ENCODE peak calls at places on chromosomes 5 and 9, in four cellular contexts. H is left ventricle myocardium inferior, J is A673, X is hepatocyte. D is an unnamed sample.

GRCh38 chr5:111800351-111800750 is 43.4 kb upstream of the NREP start:
- DNase-seq in X (no peak), H (no peak), J (no peak), D (no peak)

GRCh38 chr9:93121316-93122241 is 12.5 kb downstream of the NINJ1 start:
- DNase-seq in H (peak; percentile 13), J (no peak), X (no peak), D (peak; percentile 7)

GRCh38 chr5:134649163-134649916 is 755 bp downstream of the SEC24A start:
- DNase-seq in H (no peak), X (peak; percentile 41), J (no peak), D (no peak)

GRCh38 chr9:22238809-22239684 is 207.6 kb upstream of the DMRTA1 start:
- DNase-seq in X (peak; percentile 53), H (no peak), J (no peak), D (no peak)

GRCh38 chr9:90998573-90998972 is 197.0 kb downstream of the SYK start:
- DNase-seq in H (no peak), J (no peak), X (no peak), D (no peak)

GRCh38 chr9:104682642-104683041 is 11.7 kb upstream of the OR13D1 start:
- DNase-seq in J (peak; percentile 67), X (peak; percentile 61), H (no peak), D (no peak)

GRCh38 chr5:167943353-167943752 is 348.1 kb upstream of the WWC1 start:
- DNase-seq in H (no peak), J (no peak), X (no peak), D (no peak)

GRCh38 chr9:90783552-90783951 is 18.1 kb upstream of the SYK start:
- DNase-seq in J (no peak), H (no peak), X (no peak), D (no peak)

GRCh38 chr9:126336350-126337335 is 10.0 kb downstream of the MVB12B start:
- DNase-seq in X (no peak), H (no peak), J (no peak), D (no peak)

GRCh38 chr5:135508496-135509005 is 27.2 kb downstream of the NEUROG1 start:
- DNase-seq in J (no peak), X (no peak), H (no peak), D (no peak)

GRCh38 chr9:6184749-6185645 is 30.6 kb upstream of the IL33 start:
- DNase-seq in H (peak; percentile 22), X (peak; percentile 19), J (no peak), D (no peak)

GRCh38 chr9:123358181-123358894 is 2.3 kb downstream of the CRB2 start:
- DNase-seq in J (no peak), X (no peak), H (no peak), D (no peak)

GRCh38 chr5:132764051-132764450 is 13.0 kb downstream of the SEPTIN8 start:
- DNase-seq in H (no peak), X (no peak), J (no peak), D (no peak)

GRCh38 chr9:4062966-4063365 is 236.9 kb downstream of the GLIS3 start:
- DNase-seq in H (no peak), J (no peak), X (no peak), D (no peak)

GRCh38 chr9:77534376-77535057 is 113.6 kb downstream of the GNA14 start:
- DNase-seq in J (peak; percentile 64), X (no peak), H (no peak), D (no peak)

GRCh38 chr5:83967417-83967816 is 246.8 kb upstream of the HAPLN1 start:
- DNase-seq in H (no peak), J (no peak), X (no peak), D (no peak)
- H3K4me3 ChIP-seq in H (no peak overlapping the region), J (no peak overlapping the region), X (no peak overlapping the region), D (no peak overlapping the region)

GRCh38 chr9:98880311-98881015 is 63.2 kb upstream of the COL15A1 start:
- DNase-seq in H (no peak), X (no peak), J (no peak), D (no peak)
- TF ChIP-seq CTCF in H (no peak), X (no peak), J (no peak), D (no peak)

DNA sequence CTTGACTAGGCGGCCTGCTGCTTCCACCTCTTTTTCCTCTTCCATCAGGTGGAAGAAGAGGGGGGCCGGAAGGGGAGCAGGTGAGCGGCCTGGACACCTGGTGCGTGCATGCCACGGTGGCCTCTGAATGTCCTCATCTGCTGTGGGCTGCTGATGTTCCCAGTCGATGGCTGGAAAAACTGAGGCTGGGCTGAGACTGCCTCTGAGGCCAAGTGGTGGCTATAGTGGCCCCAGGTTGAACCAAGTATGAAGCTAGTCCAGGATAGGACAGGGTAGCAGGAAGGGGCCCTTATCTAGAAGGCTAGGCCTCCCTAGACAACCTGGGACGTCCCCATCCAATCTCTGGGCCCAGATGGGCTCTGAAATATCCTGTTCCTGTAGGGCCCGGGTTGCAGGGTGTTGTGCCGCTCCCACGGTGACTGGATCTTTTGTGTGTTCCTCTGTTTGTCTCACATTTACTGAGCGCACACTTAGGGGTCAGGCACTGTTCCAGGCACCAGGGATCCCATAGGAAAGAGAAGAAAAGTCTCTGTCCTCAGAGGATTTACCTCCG is 757 bp upstream of the NR5A1 start:
- DNase-seq in X (no peak), H (no peak), J (no peak), D (no peak)
- H3K4me1 ChIP-seq in X (peaks cover 16% of the 10 kb centered on the region), H (peaks cover 22% of the 10 kb centered on the region), J (peaks cover 9% of the 10 kb centered on the region), D (peaks cover 7% of the 10 kb centered on the region)

DNA sequence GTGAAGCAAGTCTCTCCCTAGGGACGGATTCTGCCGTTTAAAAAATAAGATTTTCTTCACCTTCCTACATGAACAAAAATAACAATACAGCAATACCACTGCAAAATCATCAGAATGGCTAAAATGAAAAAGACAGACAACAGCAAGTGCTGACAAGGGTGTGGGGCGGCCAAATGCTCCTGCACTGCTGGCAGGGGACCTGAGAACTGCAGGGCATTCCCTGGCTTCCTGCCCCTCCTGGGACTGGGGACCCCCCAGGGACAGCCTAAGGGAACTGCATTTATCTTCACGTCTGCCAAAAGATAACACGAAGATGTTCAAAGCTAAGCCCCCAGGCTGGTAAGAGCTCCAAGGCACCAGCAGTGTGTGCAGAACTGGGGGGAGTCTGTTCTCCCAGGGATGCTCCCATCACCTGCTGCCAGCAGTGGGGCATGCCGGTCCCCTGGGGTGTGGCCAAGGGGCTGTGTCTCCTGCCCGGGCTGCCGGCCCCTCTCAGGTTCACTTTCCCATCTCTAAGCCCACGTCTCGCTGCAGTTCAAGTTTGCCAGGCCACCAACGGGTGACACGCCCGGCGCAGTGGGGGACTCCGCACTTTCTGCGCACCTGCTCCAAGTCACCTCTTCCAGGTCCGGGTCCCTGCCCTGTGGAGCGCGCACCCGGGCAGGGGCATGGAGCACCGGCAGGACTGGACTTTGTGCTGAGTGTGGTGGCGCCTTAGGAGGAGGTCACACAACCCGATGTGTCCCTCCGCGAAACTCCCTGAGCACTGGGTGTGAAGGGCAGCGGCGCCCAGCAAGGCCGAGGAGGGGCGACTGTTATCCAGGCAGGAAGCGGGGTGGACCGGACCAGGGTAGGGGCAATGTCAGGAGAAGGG is 4.5 kb upstream of the EGFL7 start:
- DNase-seq in J (no peak), H (peak; percentile 19), X (no peak), D (no peak)
- H3K4me3 ChIP-seq in J (no peak overlapping the region), H (peak overlapping the region; percentile 81), X (no peak overlapping the region), D (no peak overlapping the region)

D was measured in BE2C.